ENCODE peak calls at places on chromosomes 1 and 21, in six cellular contexts. B is left ventricle myocardium inferior, U is neural progenitor cell, G is OCI-LY7, S is uterus, J is lower lobe of right lung. D is an unnamed sample. For H3K4me1, the result is how much of the 10 kb centered on the place peaks cover.

GRCh38 chr21:37871121-37871862 is 45.0 kb downstream of the KCNJ6 start:
- DNase-seq in B (no peak), U (no peak), G (no peak), S (no peak), J (no peak), D (no peak)

GRCh38 chr1:154784924-154785531 is 85.1 kb downstream of the KCNN3 start:
- DNase-seq in B (no peak), U (no peak), G (peak), S (no peak), J (no peak), D (peak)

GRCh38 chr1:229271448-229272120 is 673 bp downstream of the RAB4A start:
- DNase-seq in B (peak), U (peak), G (peak), S (no peak), J (no peak), D (no peak)

GRCh38 chr1:185996211-185996610 is 262.0 kb downstream of the HMCN1 start:
- DNase-seq in B (peak), U (no peak), G (no peak), S (no peak), J (no peak), D (no peak)

GRCh38 chr1:227789042-227789880 is 26.2 kb upstream of the PRSS38 start:
- DNase-seq in B (no peak), U (peak), G (no peak), S (no peak), J (no peak), D (no peak)

GRCh38 chr1:57916034-57916433 is 492.2 kb upstream of the DAB1 start:
- DNase-seq in B (no peak), U (no peak), G (no peak), S (no peak), J (no peak), D (no peak)

GRCh38 chr1:28297826-28298225 is 31.0 kb upstream of the MED18 start:
- DNase-seq in B (no peak), U (no peak), G (no peak), S (no peak), J (no peak), D (no peak)

GRCh38 chr1:81894867-81895266 is 94.1 kb downstream of the ADGRL2 start:
- DNase-seq in B (no peak), U (no peak), G (no peak), S (no peak), J (no peak), D (no peak)

GRCh38 chr1:234611799-234612351 is 1.9 kb upstream of the IRF2BP2 start:
- DNase-seq in B (peak), U (peak), G (peak), S (peak), J (peak), D (peak)

GRCh38 chr1:210025870-210026269 is 87.9 kb downstream of the SYT14 start:
- DNase-seq in B (no peak), U (no peak), G (no peak), S (no peak), J (no peak), D (no peak)
- H3K4me3 ChIP-seq in B (no peak), U (no peak), G (no peak), S (no peak), J (no peak), D (no peak)

GRCh38 chr1:25031966-25032667 is 102.0 kb upstream of the RUNX3 start:
- DNase-seq in B (peak), U (no peak), G (peak), S (no peak), J (peak), D (peak)

GRCh38 chr1:25033030-25033827 is 103.2 kb upstream of the RUNX3 start:
- DNase-seq in B (no peak), U (no peak), G (no peak), S (no peak), J (no peak), D (peak)

GRCh38 chr1:25031601-25031965 is 101.5 kb upstream of the RUNX3 start:
- DNase-seq in B (no peak), U (no peak), G (peak), S (no peak), J (no peak), D (no peak)

GRCh38 chr1:25028910-25029599 is 99.0 kb upstream of the RUNX3 start:
- DNase-seq in B (no peak), U (no peak), G (no peak), S (no peak), J (no peak), D (no peak)

GRCh38 chr1:25030674-25031589 is 100.9 kb upstream of the RUNX3 start:
- DNase-seq in B (no peak), U (no peak), G (no peak), S (no peak), J (no peak), D (no peak)
- H3K27ac ChIP-seq in B (no peak), U (no peak), G (peak), S (no peak), J (no peak), D (no peak)

DNA sequence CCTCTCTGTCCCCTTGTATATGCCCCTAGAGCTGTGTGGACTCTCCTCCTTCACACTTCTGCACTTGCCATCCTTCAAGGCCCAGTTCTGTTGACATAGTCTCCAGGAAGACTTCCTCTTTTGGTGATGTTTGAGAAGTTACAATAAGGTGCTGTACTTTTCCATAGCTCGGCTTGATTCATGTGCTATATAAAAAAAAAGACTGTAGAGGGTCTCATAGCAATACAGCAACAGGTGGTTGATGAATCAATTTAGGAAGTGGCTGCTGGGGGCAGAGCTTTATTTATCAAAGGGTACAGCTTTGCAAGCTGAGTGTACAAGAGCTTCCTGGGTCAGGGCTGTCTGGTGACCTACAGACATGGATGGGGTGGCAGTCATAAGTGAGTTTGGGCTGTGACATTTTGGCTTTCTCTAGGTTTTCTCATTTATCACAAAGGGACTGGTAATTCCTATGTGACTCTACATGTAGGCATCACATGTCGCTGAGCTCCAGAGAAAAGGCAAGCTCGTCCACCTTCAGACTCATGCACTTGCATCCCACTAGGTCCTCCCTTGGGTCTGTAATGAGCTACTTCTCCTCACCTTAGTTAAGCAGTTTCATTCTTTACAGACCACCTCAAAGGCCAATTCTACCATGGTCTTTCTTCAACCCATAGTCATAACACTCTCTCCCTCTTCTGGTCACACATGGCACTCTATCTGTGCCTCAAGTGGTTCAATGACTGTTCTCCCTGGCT is 102.5 kb downstream of the RUNX1 start:
- DNase-seq in B (no peak), U (no peak), G (peak), S (no peak), J (no peak), D (no peak)
- H3K4me1 ChIP-seq in B (under half), U (under half), G (under half), S (under half), J (under half), D (under half)

GRCh38 chr1:54054438-54054749 is 986 bp downstream of the TCEANC2 start:
- DNase-seq in B (no peak), U (no peak), G (peak), S (no peak), J (no peak), D (no peak)
- H3K4me3 ChIP-seq in B (peak), U (peak), G (peak), S (peak), J (peak), D (peak)

GRCh38 chr1:75932304-75932703 is at the start of gene ASB17:
- DNase-seq in B (no peak), U (no peak), G (no peak), S (no peak), J (no peak), D (no peak)

DNA sequence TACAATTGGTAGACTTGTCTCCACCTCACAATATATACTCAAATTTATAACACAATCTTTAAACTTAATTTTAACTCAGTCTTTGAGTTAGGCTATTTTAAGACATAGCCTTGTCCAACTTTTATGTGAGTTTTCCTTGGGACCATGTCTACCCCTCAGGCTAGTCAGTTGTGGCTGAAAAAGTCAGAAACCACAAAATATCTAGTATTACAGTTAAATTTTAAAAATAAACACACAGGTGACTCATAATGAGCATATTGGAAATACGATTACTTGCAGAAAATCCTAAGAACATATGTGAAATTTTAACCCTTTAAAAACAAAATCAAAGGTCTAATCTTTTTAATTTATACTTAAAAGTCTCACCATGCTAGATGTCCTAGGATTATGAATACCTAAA is 4.8 kb upstream of the ASB17 start:
- DNase-seq in B (no peak), U (no peak), G (no peak), S (no peak), J (no peak), D (no peak)
- H3K27ac ChIP-seq in B (no peak), U (no peak), G (no peak), S (no peak), J (no peak), D (no peak)

GRCh38 chr1:21329209-21329844 is 39.1 kb upstream of the ECE1 start:
- DNase-seq in B (no peak), U (no peak), G (peak), S (no peak), J (no peak), D (no peak)
- H3K4me1 ChIP-seq in B (half or more), U (under half), G (under half), S (under half), J (half or more), D (half or more)

DNA sequence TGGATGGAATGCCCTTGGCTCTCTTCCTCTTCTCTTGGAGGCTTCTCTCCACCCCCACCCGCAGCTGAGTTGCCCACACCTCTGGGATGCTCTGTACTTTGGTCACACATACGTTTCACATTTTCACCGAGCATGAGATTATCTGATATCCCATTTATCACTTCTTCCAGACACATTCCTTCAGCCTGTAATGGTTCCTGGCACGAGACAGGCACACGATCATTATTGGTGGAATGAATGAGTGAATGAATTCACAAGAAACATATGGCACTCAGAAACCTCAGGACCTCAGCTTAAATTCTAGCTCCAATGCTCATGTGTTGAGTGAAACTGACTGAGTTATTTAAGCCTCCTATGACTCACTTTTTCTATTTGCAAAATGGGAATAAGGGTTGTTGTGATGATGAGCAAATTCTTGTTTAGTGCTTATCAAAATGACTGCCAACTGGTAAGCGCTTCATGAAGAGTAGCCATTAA is 242.7 kb upstream of the JUN start:
- DNase-seq in B (no peak), U (no peak), G (no peak), S (no peak), J (no peak), D (no peak)
- H3K4me3 ChIP-seq in B (no peak), U (no peak), G (no peak), S (no peak), J (no peak), D (no peak)

GRCh38 chr1:204293605-204294365 is 65.9 kb downstream of the PLEKHA6 start:
- DNase-seq in B (peak), U (no peak), G (no peak), S (peak), J (no peak), D (no peak)
- H3K27ac ChIP-seq in B (peak), U (no peak), G (no peak), S (peak), J (peak), D (no peak)

D was measured in pancreas.